ENCODE peak calls at places on chromosomes 4 and X, in seven cellular contexts. N is HCT116, R is T47D, E is K562, Q is SK-N-SH, P is H1, I is GM12878. T is an unnamed sample.

GRCh38 chrX:144219035-144219434 is 335.2 kb downstream of the UBE2NL start:
- DNase-seq in N (no peak), R (peak), E (no peak), Q (no peak), P (peak), I (no peak), T (no peak)

GRCh38 chr4:7943211-7943610 is 3.5 kb upstream of the AFAP1 start:
- DNase-seq in N (no peak), R (no peak), E (no peak), Q (no peak), P (no peak), I (no peak), T (no peak)

GRCh38 chrX:13009256-13009655 is 34.3 kb downstream of the TMSB4X start:
- DNase-seq in N (no peak), R (no peak), E (no peak), Q (no peak), P (no peak), I (no peak), T (no peak)

GRCh38 chr4:189021831-189022230 is 882.6 kb downstream of the TRIML1 start:
- DNase-seq in N (no peak), R (no peak), E (no peak), Q (no peak), P (no peak), I (no peak), T (no peak)

GRCh38 chrX:108397627-108398392 is 40.4 kb downstream of the COL4A6 start:
- DNase-seq in N (no peak), R (no peak), E (no peak), Q (no peak), P (no peak), I (no peak), T (no peak)

GRCh38 chr4:126627255-126627654 is 1005.5 kb upstream of the INTU start:
- DNase-seq in N (peak), R (peak), E (no peak), Q (peak), P (no peak), I (no peak), T (no peak)

GRCh38 chr4:53598901-53599300 is 7.6 kb upstream of the LNX1 start:
- DNase-seq in N (no peak), R (no peak), E (no peak), Q (no peak), P (no peak), I (no peak), T (no peak)

GRCh38 chr4:109966891-109967481 is 54.3 kb downstream of the EGF start:
- DNase-seq in N (no peak), R (no peak), E (no peak), Q (no peak), P (no peak), I (no peak), T (no peak)

GRCh38 chrX:24340501-24340900 is 19.9 kb upstream of the SUPT20HL1 start:
- DNase-seq in N (no peak), R (no peak), E (no peak), Q (no peak), P (no peak), I (no peak), T (no peak)

GRCh38 chrX:151984891-151985290 is 10.4 kb upstream of the GABRE start:
- DNase-seq in N (no peak), R (no peak), E (no peak), Q (no peak), P (no peak), I (no peak), T (no peak)

GRCh38 chrX:114976321-114976720 is 41.1 kb downstream of the IL13RA2 start:
- DNase-seq in N (no peak), R (no peak), E (no peak), Q (no peak), P (no peak), I (no peak), T (no peak)

GRCh38 chr4:65007841-65008439 is 598.7 kb upstream of the TECRL start:
- DNase-seq in N (peak), R (peak), E (peak), Q (peak), P (no peak), I (no peak), T (peak)

GRCh38 chrX:119391279-119391678 is 7.9 kb upstream of the SLC25A43 start:
- DNase-seq in N (peak), R (peak), E (no peak), Q (peak), P (no peak), I (no peak), T (peak)

GRCh38 chr4:100312615-100313355 is 122.5 kb upstream of the DDIT4L start:
- DNase-seq in N (no peak), R (no peak), E (no peak), Q (no peak), P (no peak), I (no peak), T (no peak)

GRCh38 chrX:136961594-136962135 is 72.1 kb downstream of the GPR101 start:
- DNase-seq in N (no peak), R (no peak), E (no peak), Q (no peak), P (no peak), I (no peak), T (no peak)

GRCh38 chr4:13534344-13535063 is 9.8 kb downstream of the NKX3-2 start:
- DNase-seq in N (no peak), R (no peak), E (peak), Q (peak), P (no peak), I (no peak), T (no peak)

GRCh38 chr4:100504086-100504874 is 13.5 kb downstream of the EMCN start:
- DNase-seq in N (no peak), R (no peak), E (no peak), Q (no peak), P (peak), I (no peak), T (no peak)

DNA sequence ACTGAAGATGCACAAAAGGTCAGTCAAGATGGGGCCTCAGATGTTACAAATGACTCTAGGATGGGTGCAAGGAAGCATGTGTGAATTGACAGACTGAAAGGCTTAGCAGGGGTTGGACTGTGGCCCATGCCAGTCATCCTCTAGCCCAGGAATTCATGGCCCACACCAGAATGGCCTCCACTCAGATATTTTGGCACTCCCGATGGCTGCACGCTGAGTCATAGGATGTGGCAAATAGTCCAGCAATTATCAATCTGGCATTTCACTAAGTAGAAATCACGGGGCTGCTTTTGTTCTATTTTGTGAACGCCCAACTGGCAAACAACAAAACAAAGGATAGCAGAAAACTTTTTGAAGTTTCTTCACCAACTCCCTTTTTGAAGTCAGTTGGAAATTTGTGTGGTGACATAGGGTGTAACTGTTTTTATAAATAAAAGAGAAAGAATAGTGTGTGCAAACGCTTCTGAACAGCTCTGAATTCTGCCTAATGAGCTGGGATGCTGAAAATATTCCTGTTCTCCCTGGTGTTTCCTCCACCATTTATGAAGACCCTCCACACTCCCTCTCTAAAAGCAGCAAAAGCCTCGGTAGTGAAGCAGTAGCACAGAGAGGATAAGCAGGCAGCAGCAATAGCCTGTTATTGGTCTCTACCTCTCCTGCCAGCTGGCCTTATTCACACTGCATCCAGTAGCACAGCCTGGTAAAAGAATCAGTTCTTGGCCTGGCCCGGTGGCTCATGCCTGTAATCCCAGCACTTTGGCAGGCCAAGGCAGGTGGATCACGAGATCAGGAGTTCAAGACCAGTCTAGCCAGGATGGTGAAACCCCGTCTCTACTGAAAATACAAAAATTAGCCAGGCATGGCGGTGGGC is 406.2 kb downstream of the IQCM start:
- DNase-seq in N (peak), R (no peak), E (no peak), Q (no peak), P (no peak), I (no peak), T (no peak)
- TF ChIP-seq JUND in N (peak), R (no peak), E (no peak), Q (peak), P (no peak), I (no peak), T (no peak)

DNA sequence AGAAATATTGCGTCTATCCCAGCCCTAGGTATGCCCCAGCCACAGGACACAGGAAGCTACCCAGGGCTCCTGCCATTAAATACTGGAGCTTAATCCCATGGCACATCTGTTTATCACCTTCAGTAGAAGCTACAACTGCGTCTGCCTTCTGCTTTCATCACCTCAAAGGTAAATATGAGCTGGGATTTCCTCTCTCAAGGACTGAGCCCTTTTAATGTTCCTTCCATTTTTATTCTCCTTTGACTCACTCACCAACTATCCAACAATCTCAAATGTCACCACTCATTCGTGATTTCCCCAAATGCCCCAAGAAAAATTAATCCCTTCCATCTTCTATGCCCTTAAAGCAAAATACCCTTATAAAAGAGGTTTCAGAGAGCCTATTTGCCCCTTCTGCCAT is 1.8 kb upstream of the MID1 start:
- DNase-seq in N (no peak), R (no peak), E (no peak), Q (no peak), P (no peak), I (no peak), T (no peak)
- TF ChIP-seq JUND in N (no peak), R (no peak), E (no peak), Q (no peak), P (no peak), I (no peak), T (no peak)

DNA sequence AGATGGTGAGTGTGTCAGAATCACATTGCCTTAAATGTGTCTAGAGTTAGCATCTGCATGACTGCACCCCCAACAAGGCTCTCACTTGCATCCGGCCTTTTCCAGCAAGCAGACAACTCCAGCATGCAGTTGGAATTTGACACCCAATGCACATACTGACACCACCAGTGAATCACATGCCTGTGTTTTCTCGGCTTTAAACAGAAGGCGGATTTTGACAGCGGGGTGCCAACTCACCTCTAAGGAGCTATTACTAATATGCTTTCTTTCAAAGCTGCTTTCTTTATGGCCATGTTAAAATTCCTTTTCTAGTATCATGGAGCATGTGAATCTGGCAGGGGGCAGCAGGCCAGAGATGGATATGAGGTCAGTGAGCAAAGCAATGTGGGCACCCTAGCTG is 78.0 kb upstream of the CLNK start:
- DNase-seq in N (no peak), R (peak), E (no peak), Q (no peak), P (no peak), I (no peak), T (no peak)
- TF ChIP-seq JUND in N (no peak), R (no peak), E (no peak), Q (no peak), P (no peak), I (no peak), T (no peak)

GRCh38 chr4:184695178-184695896 is 38.6 kb downstream of the CENPU start:
- DNase-seq in N (no peak), R (no peak), E (no peak), Q (no peak), P (no peak), I (no peak), T (no peak)
- TF ChIP-seq JUND in N (no peak), R (no peak), E (no peak), Q (no peak), P (no peak), I (no peak), T (no peak)

GRCh38 chr4:95129036-95129435 is 371.3 kb downstream of the BMPR1B start:
- DNase-seq in N (no peak), R (no peak), E (no peak), Q (no peak), P (no peak), I (no peak), T (no peak)
- TF ChIP-seq JUND in N (no peak), R (no peak), E (no peak), Q (no peak), P (no peak), I (no peak), T (no peak)

GRCh38 chrX:16649858-16650257 is at the start of gene S100G:
- DNase-seq in N (no peak), R (no peak), E (no peak), Q (no peak), P (no peak), I (no peak), T (no peak)

GRCh38 chrX:16643160-16643559 is 6.8 kb upstream of the S100G start:
- DNase-seq in N (no peak), R (no peak), E (no peak), Q (no peak), P (no peak), I (no peak), T (no peak)

GRCh38 chrX:16651422-16651821 is 1.5 kb downstream of the S100G start:
- DNase-seq in N (no peak), R (no peak), E (no peak), Q (no peak), P (no peak), I (no peak), T (no peak)

GRCh38 chrX:16640823-16641222 is 9.1 kb upstream of the S100G start:
- DNase-seq in N (no peak), R (no peak), E (no peak), Q (no peak), P (no peak), I (no peak), T (no peak)

DNA sequence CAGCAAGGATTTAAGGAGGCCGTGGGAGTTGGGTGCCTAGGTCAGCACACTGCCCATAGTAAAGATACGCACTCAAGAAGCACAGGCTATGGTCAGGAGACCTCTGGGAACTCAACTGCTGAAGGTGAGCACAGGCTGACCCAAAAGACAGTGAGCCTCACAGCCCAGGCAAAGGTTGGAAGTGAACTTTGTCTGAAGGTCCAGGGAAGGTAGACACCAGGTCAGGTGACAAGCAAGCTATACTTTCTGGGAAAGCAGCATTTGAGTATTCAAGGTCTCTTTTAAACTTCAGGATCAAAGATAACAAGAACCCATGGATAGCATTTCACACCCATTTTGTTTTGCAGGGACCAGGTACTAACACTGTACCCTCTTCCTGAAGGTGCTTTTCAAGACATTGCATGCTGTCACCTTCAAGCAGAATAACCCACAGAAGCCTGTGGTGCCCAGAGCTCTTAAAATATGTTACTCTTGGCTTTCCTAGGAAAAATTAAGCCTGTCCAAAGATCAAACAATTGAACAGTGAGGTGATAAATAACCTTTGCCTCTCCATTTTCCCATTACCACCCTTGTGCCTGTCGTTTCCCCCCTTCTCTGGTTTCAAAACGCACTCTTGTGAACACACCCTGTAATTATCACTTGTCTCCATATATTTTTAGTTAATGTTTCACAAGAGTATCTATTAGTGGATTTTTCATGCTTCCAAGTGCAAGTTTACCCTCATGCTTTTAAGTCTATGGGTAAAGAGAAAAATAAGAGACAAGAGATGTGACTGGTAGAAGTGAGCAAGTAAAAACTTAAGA is 3.4 kb upstream of the S100G start:
- DNase-seq in N (no peak), R (no peak), E (no peak), Q (no peak), P (no peak), I (no peak), T (peak)
- TF ChIP-seq JUND in N (no peak), R (no peak), E (no peak), Q (no peak), P (no peak), I (no peak), T (no peak)

DNA sequence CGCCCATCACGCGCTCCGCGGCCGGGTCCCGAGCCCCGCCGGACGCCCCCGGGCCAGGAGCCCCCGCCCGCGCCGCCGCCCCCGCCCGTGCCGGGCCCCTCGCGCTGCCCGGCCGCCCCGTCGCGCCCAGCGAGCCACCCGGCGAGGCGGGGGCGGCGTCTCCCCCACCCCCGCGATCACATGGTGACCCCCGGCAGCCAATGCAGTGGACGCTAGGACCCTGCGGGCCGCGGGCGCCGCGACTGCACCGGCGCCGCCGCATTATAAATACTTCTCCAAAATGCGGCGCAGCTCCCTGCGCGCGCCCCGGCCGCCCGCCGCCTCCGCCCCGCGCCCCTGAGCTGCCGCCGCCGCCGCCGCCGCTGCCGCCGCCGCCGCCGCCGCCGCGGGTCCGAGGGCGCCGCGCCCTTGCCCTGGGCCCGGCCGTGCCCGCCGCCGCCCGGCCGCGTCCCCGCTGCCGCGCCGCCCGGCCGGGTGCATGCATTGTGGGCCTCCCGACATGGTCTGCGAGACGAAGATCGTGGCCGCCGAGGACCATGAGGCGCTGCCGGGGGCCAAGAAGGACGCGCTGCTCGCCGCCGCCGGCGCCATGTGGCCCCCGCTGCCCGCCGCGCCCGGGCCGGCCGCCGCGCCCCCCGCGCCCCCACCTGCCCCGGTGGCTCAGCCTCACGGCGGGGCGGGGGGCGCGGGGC is at the start of gene NAT8L:
- DNase-seq in N (peak), R (peak), E (peak), Q (peak), P (no peak), I (no peak), T (no peak)
- TF ChIP-seq JUND in N (no peak), R (no peak), E (no peak), Q (no peak), P (no peak), I (no peak), T (no peak)

GRCh38 chr4:26207631-26208030 is 113.2 kb upstream of the RBPJ start:
- DNase-seq in N (no peak), R (no peak), E (no peak), Q (no peak), P (no peak), I (no peak), T (no peak)

GRCh38 chr4:26206339-26206738 is 114.5 kb upstream of the RBPJ start:
- DNase-seq in N (no peak), R (no peak), E (no peak), Q (no peak), P (no peak), I (no peak), T (no peak)

GRCh38 chr4:26204249-26204825 is 116.5 kb upstream of the RBPJ start:
- DNase-seq in N (no peak), R (no peak), E (no peak), Q (no peak), P (no peak), I (no peak), T (no peak)

GRCh38 chr4:26206981-26207380 is 113.8 kb upstream of the RBPJ start:
- DNase-seq in N (no peak), R (no peak), E (no peak), Q (no peak), P (no peak), I (no peak), T (no peak)

DNA sequence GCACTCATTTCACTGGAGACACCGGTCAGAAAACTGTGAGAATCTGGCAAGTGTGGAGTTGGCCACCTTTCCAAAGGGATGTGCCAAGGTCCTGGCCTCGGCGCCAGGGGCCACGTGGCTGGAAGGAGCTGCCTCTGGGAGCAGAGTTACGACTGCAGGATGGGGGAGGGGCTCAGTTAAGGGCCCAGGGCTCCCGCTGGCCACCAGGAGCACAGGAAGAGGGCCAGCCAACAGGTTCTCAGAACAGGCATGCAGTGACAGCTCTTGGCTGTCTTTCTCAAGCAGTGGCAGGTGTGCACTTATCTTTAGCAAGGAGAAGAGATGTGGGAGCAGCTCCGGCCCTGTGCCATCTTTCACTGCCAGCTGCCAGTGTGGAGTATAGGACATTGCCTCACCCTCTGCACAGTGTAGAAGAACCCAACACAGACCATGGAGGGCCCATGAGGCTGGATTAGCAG is 115.9 kb upstream of the RBPJ start:
- DNase-seq in N (no peak), R (no peak), E (no peak), Q (no peak), P (no peak), I (no peak), T (no peak)
- TF ChIP-seq JUND in N (no peak), R (no peak), E (no peak), Q (no peak), P (no peak), I (no peak), T (no peak)